ENCODE peak calls at places on chromosomes 13 and 19, in ten cellular contexts. L is nephron progenitor cell; G is activated CD8-positive, alpha-beta T cell treated with anti-CD3 and anti-CD28 coated beads, Interleukin-2, amount 10 ng/mL, durations not matched to agents 7 days and 5 days; U is MM.1S; T is stimulated activated CD8-positive, alpha-beta memory T cell treated with anti-CD3 and anti-CD28 coated beads, Interleukin-7, amount 100 ng/mL, for 24 hours; F is SW480; E is neural progenitor cell; N is AG04449; Y is T1000; X is endodermal cell. M is an unnamed sample.
A peak's percentile ranks its signal among the peaks of the same experiment; 100 is the strongest.

GRCh38 chr13:20360041-20360491 is 127.9 kb upstream of the GJB6 start:
- DNase-seq in L (no peak), G (no peak), U (no peak), T (no peak), F (no peak), E (no peak), N (no peak), Y (no peak), X (no peak), M (peak; percentile 27)

GRCh38 chr19:39449116-39449797 is 3.9 kb downstream of the SUPT5H start:
- DNase-seq in L (no peak), G (no peak), U (no peak), T (no peak), F (no peak), E (no peak), N (no peak), Y (no peak), X (no peak), M (no peak)

GRCh38 chr13:27977476-27978300 is 8.6 kb upstream of the CDX2 start:
- DNase-seq in L (peak; percentile 63), G (no peak), U (no peak), T (no peak), F (no peak), E (peak; percentile 77), N (no peak), Y (no peak), X (peak; percentile 85), M (no peak)

GRCh38 chr19:57559008-57559403 is 657 bp downstream of the ZNF550 start:
- DNase-seq in L (peak; percentile 23), G (peak; percentile 39), U (peak; percentile 16), T (no peak), F (no peak), E (peak; percentile 58), N (no peak), Y (no peak), X (peak; percentile 64), M (no peak)

GRCh38 chr13:42497798-42498197 is 76.2 kb upstream of the TNFSF11 start:
- DNase-seq in L (no peak), G (no peak), U (no peak), T (no peak), F (no peak), E (no peak), N (no peak), Y (no peak), X (no peak), M (no peak)

GRCh38 chr13:53138369-53139036 is 109.9 kb downstream of the OLFM4 start:
- DNase-seq in L (no peak), G (no peak), U (no peak), T (no peak), F (no peak), E (no peak), N (no peak), Y (no peak), X (no peak), M (no peak)

GRCh38 chr13:103056008-103056407 is 10.2 kb downstream of the SLC10A2 start:
- DNase-seq in L (no peak), G (no peak), U (no peak), T (no peak), F (no peak), E (no peak), N (no peak), Y (no peak), X (no peak), M (no peak)

GRCh38 chr19:4164262-4164661 is 10.8 kb downstream of the CREB3L3 start:
- DNase-seq in L (no peak), G (no peak), U (no peak), T (no peak), F (no peak), E (no peak), N (no peak), Y (no peak), X (no peak), M (no peak)

GRCh38 chr19:30881281-30881680 is 468.0 kb downstream of the TSHZ3 start:
- DNase-seq in L (no peak), G (no peak), U (no peak), T (no peak), F (no peak), E (no peak), N (no peak), Y (no peak), X (no peak), M (no peak)

GRCh38 chr13:74070513-74070912 is 63.7 kb downstream of the KLF12 start:
- DNase-seq in L (no peak), G (no peak), U (no peak), T (no peak), F (no peak), E (no peak), N (no peak), Y (no peak), X (no peak), M (peak; percentile 75)

GRCh38 chr13:27607125-27607524 is 13.2 kb downstream of the LNX2 start:
- DNase-seq in L (no peak), G (no peak), U (no peak), T (no peak), F (peak; percentile 51), E (no peak), N (peak; percentile 28), Y (no peak), X (no peak), M (no peak)

GRCh38 chr19:29983568-29983967 is 41.5 kb downstream of the URI1 start:
- DNase-seq in L (no peak), G (no peak), U (no peak), T (no peak), F (no peak), E (no peak), N (no peak), Y (no peak), X (no peak), M (no peak)

GRCh38 chr19:52941941-52942370 is 18.7 kb upstream of the ZNF888 start:
- DNase-seq in L (peak; percentile 37), G (peak; percentile 39), U (peak; percentile 8), T (no peak), F (peak; percentile 20), E (peak; percentile 68), N (no peak), Y (no peak), X (peak; percentile 74), M (peak; percentile 10)

GRCh38 chr19:4373601-4374441 is 26.5 kb downstream of the SH3GL1 start:
- DNase-seq in L (no peak), G (no peak), U (no peak), T (no peak), F (peak; percentile 46), E (no peak), N (no peak), Y (no peak), X (no peak), M (no peak)

GRCh38 chr13:104387514-104387913 is 1321.3 kb upstream of the SLC10A2 start:
- DNase-seq in L (no peak), G (no peak), U (no peak), T (no peak), F (no peak), E (no peak), N (no peak), Y (no peak), X (no peak), M (no peak)

GRCh38 chr19:7908742-7909461 is 5.2 kb downstream of the MAP2K7 start:
- DNase-seq in L (no peak), G (no peak), U (no peak), T (no peak), F (no peak), E (no peak), N (no peak), Y (no peak), X (no peak), M (no peak)

GRCh38 chr13:107421028-107421427 is 794.3 kb downstream of the LIG4 start:
- DNase-seq in L (no peak), G (no peak), U (no peak), T (no peak), F (no peak), E (no peak), N (no peak), Y (no peak), X (no peak), M (no peak)

GRCh38 chr19:57664269-57665127 is 4.2 kb upstream of the ZSCAN4 start:
- DNase-seq in L (peak; percentile 82), G (no peak), U (no peak), T (no peak), F (peak; percentile 39), E (peak; percentile 83), N (no peak), Y (peak; percentile 23), X (peak; percentile 84), M (no peak)

GRCh38 chr19:17441241-17442135 is 7.0 kb downstream of the TMEM221 start:
- DNase-seq in L (peak; percentile 44), G (peak; percentile 54), U (no peak), T (no peak), F (no peak), E (peak; percentile 56), N (no peak), Y (no peak), X (peak; percentile 74), M (peak; percentile 61)

GRCh38 chr13:73193541-73193940 is 134.7 kb downstream of the KLF5 start:
- DNase-seq in L (no peak), G (no peak), U (no peak), T (no peak), F (no peak), E (no peak), N (no peak), Y (no peak), X (no peak), M (no peak)

GRCh38 chr13:43767351-43767901 is 19.3 kb downstream of the ENOX1 start:
- DNase-seq in L (no peak), G (no peak), U (no peak), T (no peak), F (no peak), E (no peak), N (no peak), Y (no peak), X (no peak), M (no peak)

GRCh38 chr13:21834511-21834910 is 163.6 kb downstream of the FGF9 start:
- DNase-seq in L (no peak), G (no peak), U (no peak), T (no peak), F (no peak), E (no peak), N (no peak), Y (no peak), X (no peak), M (no peak)

GRCh38 chr19:4233282-4233853 is 4.0 kb downstream of the EBI3 start:
- DNase-seq in L (peak; percentile 79), G (peak; percentile 80), U (peak; percentile 54), T (peak; percentile 66), F (no peak), E (peak; percentile 52), N (no peak), Y (no peak), X (peak; percentile 93), M (peak; percentile 26)

GRCh38 chr19:12937243-12938053 is 961 bp upstream of the CALR start:
- DNase-seq in L (no peak), G (no peak), U (peak; percentile 64), T (no peak), F (peak; percentile 65), E (peak; percentile 69), N (no peak), Y (no peak), X (peak; percentile 83), M (peak; percentile 97)

GRCh38 chr19:52700673-52701072 is 34.2 kb downstream of the ZNF611 start:
- DNase-seq in L (no peak), G (no peak), U (no peak), T (no peak), F (no peak), E (no peak), N (no peak), Y (no peak), X (no peak), M (no peak)

GRCh38 chr19:7505682-7506384 is 10.1 kb upstream of the ZNF358 start:
- DNase-seq in L (peak; percentile 62), G (no peak), U (peak; percentile 47), T (no peak), F (no peak), E (peak; percentile 63), N (no peak), Y (no peak), X (peak; percentile 93), M (no peak)

GRCh38 chr13:97946951-97947588 is 6.4 kb upstream of the IPO5 start:
- DNase-seq in L (no peak), G (no peak), U (no peak), T (no peak), F (no peak), E (no peak), N (peak; percentile 58), Y (peak; percentile 20), X (no peak), M (no peak)

GRCh38 chr13:43005460-43006236 is 13.6 kb upstream of the EPSTI1 start:
- DNase-seq in L (no peak), G (no peak), U (no peak), T (no peak), F (no peak), E (no peak), N (no peak), Y (no peak), X (no peak), M (no peak)